ENCODE peak calls at places on chromosomes 5 and 9, in nine cellular contexts. One of them, this sample, is unnamed.

GRCh38 chr5:32230356-32231099 is 56.4 kb upstream of the GOLPH3 start:
- DNase-seq in activated naive CD8-positive, alpha-beta T cell treated with anti-CD3 and anti-CD28 coated beads for 36 hours: no peak
- DNase-seq in endothelial cell: no peak
- DNase-seq in lung: no peak
- DNase-seq in activated T-helper 1 cell treated with Interleukin-2 at 50 U/mL for 16 hours: no peak
- DNase-seq in iris pigment epithelial cell: no peak
- DNase-seq in HS-27A: no peak
- DNase-seq in stimulated activated CD4-positive, alpha-beta T cell treated with anti-CD3 and anti-CD28 coated beads, Interleukin-4, amount 100 ng/mL, for 1 hour: no peak
- DNase-seq in astrocyte of the spinal cord: no peak
- DNase-seq in this sample: no peak

GRCh38 chr5:125257057-125257970 is 510.9 kb upstream of the ZNF608 start:
- DNase-seq in activated naive CD8-positive, alpha-beta T cell treated with anti-CD3 and anti-CD28 coated beads for 36 hours: no peak
- DNase-seq in endothelial cell: no peak
- DNase-seq in lung: no peak
- DNase-seq in activated T-helper 1 cell treated with Interleukin-2 at 50 U/mL for 16 hours: no peak
- DNase-seq in iris pigment epithelial cell: no peak
- DNase-seq in HS-27A: no peak
- DNase-seq in stimulated activated CD4-positive, alpha-beta T cell treated with anti-CD3 and anti-CD28 coated beads, Interleukin-4, amount 100 ng/mL, for 1 hour: no peak
- DNase-seq in astrocyte of the spinal cord: no peak
- DNase-seq in this sample: no peak

GRCh38 chr9:107274953-107275422 is 8.1 kb upstream of the RAD23B start:
- DNase-seq in activated naive CD8-positive, alpha-beta T cell treated with anti-CD3 and anti-CD28 coated beads for 36 hours: no peak
- DNase-seq in endothelial cell: no peak
- DNase-seq in lung: no peak
- DNase-seq in activated T-helper 1 cell treated with Interleukin-2 at 50 U/mL for 16 hours: no peak
- DNase-seq in iris pigment epithelial cell: peak; percentile 99
- DNase-seq in HS-27A: peak; percentile 95
- DNase-seq in stimulated activated CD4-positive, alpha-beta T cell treated with anti-CD3 and anti-CD28 coated beads, Interleukin-4, amount 100 ng/mL, for 1 hour: no peak
- DNase-seq in astrocyte of the spinal cord: peak; percentile 96
- DNase-seq in this sample: no peak

GRCh38 chr9:135418161-135418560 is 61.4 kb upstream of the PPP1R26 start:
- DNase-seq in activated naive CD8-positive, alpha-beta T cell treated with anti-CD3 and anti-CD28 coated beads for 36 hours: no peak
- DNase-seq in endothelial cell: no peak
- DNase-seq in lung: no peak
- DNase-seq in activated T-helper 1 cell treated with Interleukin-2 at 50 U/mL for 16 hours: no peak
- DNase-seq in iris pigment epithelial cell: no peak
- DNase-seq in HS-27A: no peak
- DNase-seq in stimulated activated CD4-positive, alpha-beta T cell treated with anti-CD3 and anti-CD28 coated beads, Interleukin-4, amount 100 ng/mL, for 1 hour: no peak
- DNase-seq in astrocyte of the spinal cord: no peak
- DNase-seq in this sample: no peak

GRCh38 chr9:98356953-98357352 is 101.5 kb upstream of the TBC1D2 start:
- DNase-seq in activated naive CD8-positive, alpha-beta T cell treated with anti-CD3 and anti-CD28 coated beads for 36 hours: no peak
- DNase-seq in endothelial cell: no peak
- DNase-seq in lung: no peak
- DNase-seq in activated T-helper 1 cell treated with Interleukin-2 at 50 U/mL for 16 hours: no peak
- DNase-seq in iris pigment epithelial cell: peak; percentile 83
- DNase-seq in HS-27A: no peak
- DNase-seq in stimulated activated CD4-positive, alpha-beta T cell treated with anti-CD3 and anti-CD28 coated beads, Interleukin-4, amount 100 ng/mL, for 1 hour: no peak
- DNase-seq in astrocyte of the spinal cord: peak; percentile 24
- DNase-seq in this sample: no peak

GRCh38 chr5:32707394-32707997 is 3.6 kb upstream of the NPR3 start:
- DNase-seq in activated naive CD8-positive, alpha-beta T cell treated with anti-CD3 and anti-CD28 coated beads for 36 hours: no peak
- DNase-seq in endothelial cell: no peak
- DNase-seq in lung: no peak
- DNase-seq in activated T-helper 1 cell treated with Interleukin-2 at 50 U/mL for 16 hours: no peak
- DNase-seq in iris pigment epithelial cell: peak; percentile 45
- DNase-seq in HS-27A: no peak
- DNase-seq in stimulated activated CD4-positive, alpha-beta T cell treated with anti-CD3 and anti-CD28 coated beads, Interleukin-4, amount 100 ng/mL, for 1 hour: no peak
- DNase-seq in astrocyte of the spinal cord: peak; percentile 60
- DNase-seq in this sample: no peak

GRCh38 chr9:89718176-89718575 is 113.4 kb downstream of the GADD45G start:
- DNase-seq in activated naive CD8-positive, alpha-beta T cell treated with anti-CD3 and anti-CD28 coated beads for 36 hours: no peak
- DNase-seq in endothelial cell: no peak
- DNase-seq in lung: no peak
- DNase-seq in activated T-helper 1 cell treated with Interleukin-2 at 50 U/mL for 16 hours: no peak
- DNase-seq in iris pigment epithelial cell: no peak
- DNase-seq in HS-27A: no peak
- DNase-seq in stimulated activated CD4-positive, alpha-beta T cell treated with anti-CD3 and anti-CD28 coated beads, Interleukin-4, amount 100 ng/mL, for 1 hour: no peak
- DNase-seq in astrocyte of the spinal cord: no peak
- DNase-seq in this sample: no peak

GRCh38 chr9:135908334-135909204 is 1.2 kb upstream of the CAMSAP1 start:
- DNase-seq in activated naive CD8-positive, alpha-beta T cell treated with anti-CD3 and anti-CD28 coated beads for 36 hours: peak; percentile 24
- DNase-seq in endothelial cell: no peak
- DNase-seq in lung: no peak
- DNase-seq in activated T-helper 1 cell treated with Interleukin-2 at 50 U/mL for 16 hours: no peak
- DNase-seq in iris pigment epithelial cell: no peak
- DNase-seq in HS-27A: no peak
- DNase-seq in stimulated activated CD4-positive, alpha-beta T cell treated with anti-CD3 and anti-CD28 coated beads, Interleukin-4, amount 100 ng/mL, for 1 hour: no peak
- DNase-seq in astrocyte of the spinal cord: no peak
- DNase-seq in this sample: no peak